ENCODE peak calls at places on chromosomes 5 and 9, in seven cellular contexts. L is fibroblast of villous mesenchyme, F is upper lobe of right lung, G is IMR-90, Z is GM13976, D is cardiac muscle cell, E is tibial artery. V is an unnamed sample.

GRCh38 chr5:83964235-83964634 is 243.6 kb upstream of the HAPLN1 start:
- DNase-seq in G (no peak), E (no peak), D (no peak), Z (no peak), F (no peak), L (peak), V (no peak)

GRCh38 chr9:72577212-72577753 is 55.9 kb downstream of the TMC1 start:
- DNase-seq in D (no peak), G (peak), E (peak), F (no peak), L (peak), Z (no peak), V (no peak)

GRCh38 chr9:103991698-103992097 is 102.4 kb upstream of the SMC2 start:
- DNase-seq in L (peak), F (no peak), G (no peak), E (no peak), D (no peak), Z (peak), V (peak)

GRCh38 chr9:123978981-123979380 is 32.6 kb upstream of the LHX2 start:
- DNase-seq in Z (no peak), D (no peak), G (no peak), L (no peak), E (no peak), F (no peak), V (no peak)

GRCh38 chr9:106284300-106284699 is 578.7 kb upstream of the ZNF462 start:
- DNase-seq in F (no peak), Z (no peak), D (peak), L (no peak), G (no peak), E (no peak), V (no peak)

GRCh38 chr9:15444141-15444540 is 21.5 kb downstream of the SNAPC3 start:
- DNase-seq in D (no peak), E (no peak), L (no peak), Z (no peak), G (no peak), F (no peak), V (no peak)

GRCh38 chr5:42799668-42800114 is 12.0 kb downstream of the SELENOP start:
- DNase-seq in G (no peak), E (no peak), L (no peak), Z (no peak), F (no peak), D (no peak), V (no peak)

GRCh38 chr5:57004800-57005199 is 52.9 kb upstream of the MIER3 start:
- DNase-seq in Z (no peak), G (no peak), L (no peak), F (no peak), D (no peak), E (no peak), V (no peak)

GRCh38 chr5:181151146-181151545 is 3.8 kb downstream of the OR2V2 start:
- DNase-seq in D (no peak), G (no peak), Z (no peak), E (no peak), L (no peak), F (no peak), V (no peak)

GRCh38 chr9:129763235-129763917 is 10.5 kb upstream of the PTGES start:
- DNase-seq in Z (no peak), E (peak), D (no peak), L (peak), F (no peak), G (peak), V (no peak)

GRCh38 chr5:1383886-1384401 is 39.0 kb upstream of the CLPTM1L start:
- DNase-seq in F (no peak), G (no peak), E (no peak), Z (no peak), L (no peak), D (peak), V (no peak)

GRCh38 chr9:129111762-129112151 is 542 bp downstream of the PTPA start:
- DNase-seq in Z (peak), D (peak), G (peak), F (peak), L (peak), E (peak), V (peak)

GRCh38 chr5:121516997-121517396 is 334.7 kb upstream of the FTMT start:
- DNase-seq in G (no peak), E (no peak), Z (no peak), L (no peak), D (no peak), F (no peak), V (no peak)

GRCh38 chr5:127041571-127041970 is 11.2 kb upstream of the MARCHF3 start:
- DNase-seq in L (peak), F (no peak), E (no peak), Z (no peak), D (no peak), G (peak), V (no peak)

GRCh38 chr9:22469928-22470544 is 23.4 kb downstream of the DMRTA1 start:
- DNase-seq in L (peak), E (no peak), Z (no peak), F (no peak), D (peak), G (peak), V (peak)

GRCh38 chr5:180599981-180600553 is 8.8 kb upstream of the SCGB3A1 start:
- DNase-seq in E (no peak), D (no peak), L (no peak), Z (peak), F (no peak), G (no peak), V (no peak)

GRCh38 chr5:129244478-129244877 is 149.9 kb downstream of the ISOC1 start:
- DNase-seq in E (no peak), Z (no peak), G (no peak), D (no peak), L (peak), F (no peak), V (no peak)

GRCh38 chr9:112355305-112355953 is 22.0 kb upstream of the PTBP3 start:
- DNase-seq in F (peak), D (no peak), E (no peak), L (peak), Z (peak), G (no peak), V (no peak)

GRCh38 chr9:83956288-83957028 is 23.6 kb downstream of the HNRNPK start:
- DNase-seq in G (no peak), Z (peak), F (peak), L (peak), D (no peak), E (peak), V (peak)

GRCh38 chr9:16701347-16701746 is 169.1 kb downstream of the BNC2 start:
- DNase-seq in D (no peak), L (no peak), E (no peak), G (no peak), Z (no peak), F (no peak), V (no peak)

GRCh38 chr5:149002053-149002452 is 60.8 kb downstream of the SH3TC2 start:
- DNase-seq in E (no peak), Z (no peak), D (peak), L (peak), G (peak), F (no peak), V (no peak)

GRCh38 chr9:88530051-88530450 is 4.9 kb upstream of the NXNL2 start:
- DNase-seq in D (no peak), Z (no peak), G (peak), E (peak), L (peak), F (no peak), V (no peak)

GRCh38 chr5:181205735-181206401 is 872 bp upstream of the TRIM7 start:
- DNase-seq in F (no peak), D (peak), L (no peak), Z (no peak), G (peak), E (no peak), V (peak)

GRCh38 chr9:69136185-69136584 is 37.9 kb upstream of the TJP2 start:
- DNase-seq in G (no peak), D (no peak), F (no peak), L (no peak), Z (no peak), E (no peak), V (no peak)

GRCh38 chr9:93114169-93114983 is 18.4 kb downstream of the CARD19 start:
- DNase-seq in L (no peak), G (no peak), E (peak), F (peak), Z (no peak), D (no peak), V (peak)

GRCh38 chr5:111454198-111454606 is 58.1 kb downstream of the STARD4 start:
- DNase-seq in E (no peak), G (peak), L (peak), Z (no peak), D (no peak), F (no peak), V (no peak)

GRCh38 chr9:94031380-94031779 is 52.9 kb upstream of the PTPDC1 start:
- DNase-seq in Z (no peak), F (no peak), G (no peak), D (no peak), E (no peak), L (no peak), V (no peak)

GRCh38 chr5:128538249-128539037 is 398 bp upstream of the FBN2 start:
- DNase-seq in D (peak), F (peak), E (peak), Z (peak), L (peak), G (peak), V (no peak)

DNA sequence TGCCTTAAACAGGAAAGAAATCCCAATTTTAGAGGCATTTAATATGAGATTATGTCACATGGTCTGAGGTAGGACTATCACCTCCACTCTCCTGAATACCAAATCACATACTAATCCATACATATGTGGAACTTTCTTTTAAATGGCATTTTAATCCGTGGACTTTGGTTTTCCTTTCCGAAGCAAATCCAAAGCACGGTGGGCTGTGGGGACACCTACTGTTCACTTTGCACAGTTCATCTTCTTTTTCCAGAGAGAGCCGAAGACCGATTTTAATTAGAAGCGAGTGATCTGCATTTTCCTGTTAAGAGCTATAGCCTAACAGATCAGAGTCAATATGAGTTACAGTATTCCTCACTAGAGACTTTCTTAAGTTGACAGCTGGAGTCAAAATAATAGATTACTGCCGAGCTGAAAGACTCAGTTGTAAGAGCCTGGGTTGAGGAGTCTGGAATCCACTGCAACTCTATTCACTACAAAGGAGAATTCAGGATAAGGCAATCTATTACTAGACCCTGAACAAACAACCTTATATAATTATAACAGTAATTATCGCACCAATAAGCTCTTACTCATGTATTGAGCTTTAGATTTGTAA is 144.8 kb downstream of the TRPM6 start:
- DNase-seq in F (no peak), D (peak), G (peak), Z (no peak), E (no peak), L (peak), V (peak)
- TF ChIP-seq CTCF in F (peak), D (peak), G (peak), Z (peak), E (peak), L (peak), V (peak)

DNA sequence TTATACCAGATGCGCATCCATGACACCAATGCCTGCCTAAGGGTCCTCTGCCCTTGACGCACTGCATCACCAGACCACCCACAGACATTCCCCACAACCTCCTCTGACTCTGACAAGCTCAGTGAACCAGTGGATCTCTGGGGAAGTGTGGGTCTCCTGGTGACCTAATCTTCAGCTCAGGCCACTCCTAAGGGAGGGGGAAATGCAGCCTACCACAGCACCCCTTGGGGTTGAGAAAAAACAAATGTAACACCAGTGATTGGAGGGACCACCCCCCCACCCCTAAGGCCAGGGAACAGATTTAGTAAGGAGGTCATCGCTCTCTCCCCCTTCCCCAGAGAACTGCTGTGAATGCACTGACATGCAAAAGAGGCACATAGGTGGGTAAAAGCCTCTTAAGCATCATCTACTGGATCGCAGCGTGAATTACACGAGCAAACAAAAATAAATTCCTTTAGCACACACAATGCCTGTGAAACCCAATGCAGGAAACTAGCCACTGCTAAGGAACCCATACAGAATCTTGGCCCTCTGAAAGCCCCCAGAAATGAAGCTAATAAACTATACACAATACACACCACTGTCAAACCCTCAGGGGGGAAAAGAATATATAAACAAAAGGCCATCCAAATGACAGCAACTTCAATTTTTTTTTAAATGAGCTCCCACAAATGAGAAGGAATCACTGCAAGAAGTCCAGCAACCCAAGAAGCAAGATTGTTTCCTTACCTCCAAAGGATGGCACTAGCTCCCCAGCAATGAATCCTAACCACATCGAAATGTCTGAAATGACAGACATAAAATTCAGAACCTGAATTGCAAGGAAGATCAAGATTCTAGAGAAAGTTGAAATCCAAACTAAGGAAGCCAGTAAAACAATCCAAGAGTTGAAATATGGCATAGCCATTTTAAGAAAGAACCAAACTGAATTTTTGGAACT is 513.7 kb upstream of the PTGER4 start:
- DNase-seq in E (no peak), Z (no peak), F (no peak), D (no peak), G (peak), L (peak), V (peak)
- TF ChIP-seq CTCF in E (no peak), Z (no peak), F (peak), D (no peak), G (peak), L (no peak), V (peak)

GRCh38 chr9:31542384-31543055 is 841.9 kb upstream of the ACO1 start:
- DNase-seq in L (peak), Z (peak), G (peak), E (peak), F (no peak), D (peak), V (peak)
- TF ChIP-seq CTCF in L (peak), Z (peak), G (no peak), E (no peak), F (peak), D (peak), V (peak)

DNA sequence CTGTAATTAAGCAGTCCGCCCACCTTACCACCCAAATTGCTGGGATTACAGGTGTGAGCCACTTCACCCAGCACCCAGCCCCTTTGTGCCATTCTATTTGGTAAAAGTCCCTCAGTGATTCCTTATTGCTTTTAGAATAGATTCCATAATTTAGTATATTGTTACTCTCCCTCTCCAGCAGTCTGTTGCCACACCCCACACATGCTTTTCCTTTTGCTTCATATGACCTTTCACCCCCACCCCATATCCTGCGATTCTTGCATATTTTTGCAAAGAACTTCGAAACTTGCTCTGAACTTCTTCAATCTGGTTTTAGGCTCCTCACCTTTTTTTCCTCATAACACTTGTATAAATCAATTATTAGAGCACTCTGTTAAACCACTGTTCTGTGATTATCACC is 100.2 kb downstream of the MTREX start:
- DNase-seq in F (no peak), D (no peak), Z (no peak), G (no peak), E (no peak), L (peak), V (no peak)
- TF ChIP-seq CTCF in F (no peak), D (no peak), Z (no peak), G (no peak), E (no peak), L (no peak), V (no peak)

GRCh38 chr5:173324115-173325001 is 3.9 kb downstream of the STC2 start:
- DNase-seq in E (peak), G (peak), F (peak), D (no peak), L (peak), Z (peak), V (peak)
- TF ChIP-seq CTCF in E (no peak), G (no peak), F (no peak), D (no peak), L (no peak), Z (no peak), V (no peak)

GRCh38 chr9:137423001-137423809 is at the start of the genes EXD3 and NOXA1:
- DNase-seq in Z (peak), D (peak), L (peak), E (peak), G (peak), F (peak), V (peak)
- TF ChIP-seq CTCF in Z (peak), D (peak), L (peak), E (peak), G (peak), F (peak), V (peak)